ENCODE peak calls at places on chromosome 21, in six cellular contexts. Q, W, P, V, T and U are unnamed samples.

GRCh38 chr21:28148400-28149064 is 844.1 kb downstream of the LTN1 start:
- DNase-seq in Q (no peak), W (no peak), P (no peak), V (no peak), T (no peak), U (no peak)

GRCh38 chr21:17602874-17603273 is 9.8 kb downstream of the BTG3 start:
- DNase-seq in Q (no peak), W (no peak), P (no peak), V (no peak), T (no peak), U (no peak)

GRCh38 chr21:36744560-36745231 is 45.8 kb downstream of the SIM2 start:
- DNase-seq in Q (no peak), W (no peak), P (no peak), V (peak; percentile 68), T (no peak), U (peak; percentile 73)

GRCh38 chr21:30194701-30195299 is 21.1 kb downstream of the CLDN8 start:
- DNase-seq in Q (no peak), W (no peak), P (peak; percentile 4), V (no peak), T (no peak), U (no peak)

GRCh38 chr21:35314896-35315582 is 265.9 kb upstream of the RUNX1 start:
- DNase-seq in Q (no peak), W (no peak), P (no peak), V (no peak), T (peak; percentile 73), U (no peak)

GRCh38 chr21:35019631-35020032 is 29.5 kb downstream of the RUNX1 start:
- DNase-seq in Q (no peak), W (no peak), P (no peak), V (no peak), T (no peak), U (no peak)

GRCh38 chr21:37593015-37593414 is 226.4 kb downstream of the DYRK1A start:
- DNase-seq in Q (no peak), W (no peak), P (no peak), V (no peak), T (no peak), U (no peak)

GRCh38 chr21:31108969-31109368 is 70.7 kb upstream of the KRTAP19-8 start:
- DNase-seq in Q (no peak), W (peak; percentile 5), P (no peak), V (no peak), T (no peak), U (no peak)

GRCh38 chr21:29080454-29080930 is 7.0 kb upstream of the CCT8 start:
- DNase-seq in Q (no peak), W (no peak), P (no peak), V (no peak), T (no peak), U (peak; percentile 76)

GRCh38 chr21:36839123-36839522 is 127.3 kb downstream of the HLCS start:
- DNase-seq in Q (no peak), W (no peak), P (no peak), V (no peak), T (no peak), U (no peak)

GRCh38 chr21:23452384-23453083 is 2154.7 kb downstream of the MRPL39 start:
- DNase-seq in Q (no peak), W (peak; percentile 13), P (no peak), V (no peak), T (no peak), U (no peak)

GRCh38 chr21:46009951-46010655 is 28.5 kb downstream of the COL6A1 start:
- DNase-seq in Q (no peak), W (no peak), P (no peak), V (peak; percentile 2), T (no peak), U (no peak)

GRCh38 chr21:15774590-15774989 is 44.8 kb downstream of the USP25 start:
- DNase-seq in Q (no peak), W (no peak), P (no peak), V (no peak), T (no peak), U (no peak)

GRCh38 chr21:35208810-35209517 is 159.9 kb upstream of the RUNX1 start:
- DNase-seq in Q (no peak), W (no peak), P (no peak), V (no peak), T (no peak), U (no peak)

GRCh38 chr21:33816148-33816547 is 99.5 kb downstream of the ATP5PO start:
- DNase-seq in Q (no peak), W (no peak), P (no peak), V (no peak), T (no peak), U (no peak)

GRCh38 chr21:33808715-33809367 is 106.8 kb downstream of the ATP5PO start:
- DNase-seq in Q (no peak), W (no peak), P (no peak), V (no peak), T (no peak), U (no peak)

GRCh38 chr21:33815153-33815707 is 100.4 kb downstream of the ATP5PO start:
- DNase-seq in Q (no peak), W (no peak), P (no peak), V (no peak), T (no peak), U (no peak)

GRCh38 chr21:33813832-33814231 is 101.8 kb downstream of the ATP5PO start:
- DNase-seq in Q (no peak), W (no peak), P (no peak), V (no peak), T (no peak), U (no peak)

DNA sequence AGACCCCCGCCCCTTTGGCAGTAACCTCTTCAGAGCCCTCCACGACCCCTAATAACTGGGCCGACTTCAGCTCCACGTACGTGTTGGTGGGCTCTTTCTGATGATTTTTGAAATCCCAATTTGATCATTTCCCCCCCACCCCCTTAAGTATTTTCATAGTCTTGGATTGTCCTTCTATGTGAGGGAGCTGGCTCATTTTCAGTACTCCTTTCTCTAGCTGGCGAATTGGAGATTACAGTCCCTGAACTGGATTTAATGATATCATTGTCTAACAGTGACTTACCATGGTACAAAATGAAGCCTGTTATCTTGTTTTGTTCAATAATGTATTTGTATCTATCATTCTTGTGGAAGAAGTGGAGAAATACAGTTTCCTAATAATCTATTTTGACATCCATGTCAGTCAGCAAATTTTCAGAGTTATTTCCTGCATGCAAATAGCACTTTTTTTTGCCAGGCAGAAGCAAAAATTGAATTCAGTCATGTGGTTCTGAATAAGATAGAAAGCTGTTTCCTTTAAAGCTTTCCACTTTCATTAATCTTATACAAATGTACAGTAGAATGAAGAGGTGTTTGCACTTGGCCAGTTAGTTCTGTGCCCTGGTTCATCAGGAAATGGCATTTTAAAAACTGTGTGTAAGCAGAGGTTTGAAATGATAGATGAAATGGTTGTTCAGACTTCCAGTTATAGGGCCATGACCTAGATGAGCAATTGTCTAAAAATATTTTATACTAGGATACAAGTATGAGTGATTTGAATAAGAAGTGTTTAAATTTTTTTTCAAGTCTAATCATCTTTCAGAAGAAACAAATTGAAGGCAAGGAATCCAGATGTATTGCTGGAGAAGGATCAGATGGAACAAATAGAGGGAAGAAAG is 104.2 kb downstream of the ATP5PO start:
- DNase-seq in Q (no peak), W (no peak), P (no peak), V (no peak), T (no peak), U (no peak)
- TF ChIP-seq POLR2AphosphoS5 in Q (no peak), W (no peak), P (no peak), V (no peak), T (no peak), U (no peak)

DNA sequence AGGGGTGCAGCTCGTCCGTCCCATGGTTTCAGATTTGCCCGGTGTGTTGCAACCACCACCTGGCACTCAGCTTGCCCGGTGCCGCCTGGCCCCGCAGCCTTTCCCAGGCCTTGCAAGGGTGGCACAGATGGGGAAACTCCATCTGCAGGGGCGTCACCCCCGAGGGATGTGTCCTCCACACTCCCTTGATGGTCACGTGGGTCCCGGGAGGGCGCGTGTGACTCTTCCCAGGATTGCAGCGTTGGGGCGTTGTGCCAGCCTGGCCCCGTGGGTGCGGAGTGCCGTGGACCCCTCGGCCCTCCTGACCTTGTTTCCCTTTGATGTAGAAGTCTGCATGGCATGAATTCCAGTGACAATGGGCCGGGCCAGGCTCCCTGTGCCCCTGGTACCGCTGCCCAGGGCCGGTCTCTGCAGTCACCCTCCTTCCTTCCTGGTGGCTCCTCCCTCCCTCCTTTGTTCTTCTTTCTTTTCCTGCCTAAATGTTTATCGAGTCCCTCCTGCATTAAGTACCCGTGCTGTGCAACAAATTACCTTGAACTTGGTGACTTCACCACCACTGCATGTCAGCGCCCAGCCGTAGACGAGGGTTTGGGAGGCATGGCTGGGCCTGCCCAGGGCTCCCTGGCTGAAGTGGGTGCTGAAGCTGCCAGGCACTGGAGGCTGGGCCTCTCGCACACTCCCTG is 22.9 kb downstream of the RRP1 start:
- DNase-seq in Q (no peak), W (no peak), P (no peak), V (peak; percentile 74), T (no peak), U (no peak)
- H3K4me3 ChIP-seq in Q (peak overlapping the region; percentile 48), W (peak overlapping the region; percentile 14), P (peak overlapping the region; percentile 41), V (no peak overlapping the region), T (peak overlapping the region; percentile 10), U (peak overlapping the region; percentile 28)

GRCh38 chr21:42056996-42057689 is 14.0 kb upstream of the UMODL1 start:
- DNase-seq in Q (no peak), W (no peak), P (no peak), V (peak; percentile 93), T (no peak), U (peak; percentile 68)
- H3K27ac ChIP-seq in Q (peak overlapping the region; percentile 60), W (no peak overlapping the region), P (no peak overlapping the region), V (peak overlapping the region; percentile 71), T (no peak overlapping the region), U (no peak overlapping the region)

DNA sequence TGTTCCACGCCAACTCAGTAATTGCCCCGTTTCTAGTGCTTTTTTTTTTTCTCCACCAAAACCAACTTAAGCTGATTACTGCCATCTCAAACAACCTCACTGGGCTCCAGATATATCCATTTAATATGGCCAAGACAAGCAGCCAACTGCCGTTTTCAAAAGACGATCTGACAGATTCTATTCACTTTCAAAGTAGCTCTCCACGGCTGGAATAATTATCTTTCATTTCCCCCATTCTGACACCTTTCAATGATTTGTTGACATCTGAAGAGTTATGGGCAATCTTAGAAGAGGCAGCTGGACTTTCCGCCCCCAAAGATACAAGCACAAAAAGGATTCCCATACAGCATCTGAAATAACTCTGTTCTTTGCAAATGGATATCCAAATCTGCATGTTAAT is 56.0 kb downstream of the OLIG1 start:
- DNase-seq in Q (no peak), W (no peak), P (no peak), V (no peak), T (no peak), U (no peak)
- TF ChIP-seq POLR2AphosphoS5 in Q (no peak), W (no peak), P (no peak), V (no peak), T (no peak), U (no peak)

DNA sequence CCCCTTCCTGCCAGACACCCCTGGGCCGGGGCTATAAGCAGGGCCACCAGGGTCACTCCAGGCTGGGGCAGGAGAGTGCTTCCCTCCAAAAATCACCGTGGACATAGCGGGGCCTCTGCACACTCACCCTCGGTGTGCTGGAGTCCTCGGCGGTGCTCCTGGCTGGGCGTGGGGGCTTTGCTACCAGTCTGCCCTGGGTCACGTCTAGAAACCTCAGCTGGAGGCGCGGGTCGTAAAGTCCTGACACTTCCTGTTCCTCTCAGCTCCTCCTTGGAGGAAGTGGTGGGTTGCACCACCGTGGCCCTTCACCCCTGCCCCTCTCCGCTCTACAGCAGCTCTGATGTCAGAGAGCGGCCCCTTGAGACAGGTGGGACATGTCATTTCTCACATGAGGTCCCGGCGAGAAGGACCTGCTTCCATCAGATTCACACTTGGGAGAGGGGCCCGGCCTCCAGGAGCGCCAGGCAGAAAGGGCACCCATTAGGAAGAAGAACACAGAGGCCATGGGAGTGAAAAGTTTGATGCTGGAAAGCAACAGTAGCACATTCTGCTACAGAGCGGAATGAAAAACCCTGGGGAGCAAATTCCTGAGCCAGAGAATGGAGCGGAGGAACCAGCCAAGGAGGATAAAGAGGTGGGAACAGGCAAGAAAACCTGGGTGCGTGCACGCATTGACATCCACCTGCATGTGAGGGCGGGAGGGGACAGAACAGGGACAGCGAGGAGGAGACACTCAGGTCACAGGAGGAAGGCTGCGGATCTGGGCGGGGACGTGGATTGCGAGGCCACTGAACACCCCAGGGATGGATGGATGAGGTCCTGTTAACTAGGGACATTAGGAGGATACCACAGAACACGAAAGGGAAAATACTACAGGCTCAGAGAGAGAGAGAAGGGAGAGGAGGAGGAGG is at the start of gene ITGB2:
- DNase-seq in Q (no peak), W (no peak), P (peak; percentile 96), V (no peak), T (no peak), U (peak; percentile 97)
- H3K4me3 ChIP-seq in Q (peak within 1 kb of the TSS; percentile 35), W (no peak within 1 kb of the TSS), P (peak within 1 kb of the TSS; percentile 81), V (no peak within 1 kb of the TSS), T (peak within 1 kb of the TSS; percentile 42), U (peak within 1 kb of the TSS; percentile 91)